ENCODE peak calls at places on chromosomes 11 and 22, in six cellular contexts. One of them, this sample, is unnamed.

GRCh38 chr22:36027960-36028645 is 521 bp downstream of the RBFOX2 start:
- DNase-seq in mammary epithelial cell: peak
- DNase-seq in activated gamma-delta T cell treated with anti-CD3 and anti-CD28 coated beads, Interleukin-2, amount 50 U/mL, for 16 hours: no peak
- DNase-seq in HuH-7.5: peak
- DNase-seq in NCI-H774: peak
- DNase-seq in fibroblast of the conjunctiva: no peak
- DNase-seq in this sample: no peak

GRCh38 chr22:38471237-38471636 is 3.3 kb downstream of the KDELR3 start:
- DNase-seq in mammary epithelial cell: no peak
- DNase-seq in activated gamma-delta T cell treated with anti-CD3 and anti-CD28 coated beads, Interleukin-2, amount 50 U/mL, for 16 hours: no peak
- DNase-seq in HuH-7.5: no peak
- DNase-seq in NCI-H774: no peak
- DNase-seq in fibroblast of the conjunctiva: no peak
- DNase-seq in this sample: no peak

GRCh38 chr22:45502215-45503070 is at the start of gene FBLN1:
- DNase-seq in mammary epithelial cell: no peak
- DNase-seq in activated gamma-delta T cell treated with anti-CD3 and anti-CD28 coated beads, Interleukin-2, amount 50 U/mL, for 16 hours: no peak
- DNase-seq in HuH-7.5: peak
- DNase-seq in NCI-H774: no peak
- DNase-seq in fibroblast of the conjunctiva: no peak
- DNase-seq in this sample: no peak

GRCh38 chr22:48796295-48797015 is 1031.2 kb downstream of the BRD1 start:
- DNase-seq in mammary epithelial cell: no peak
- DNase-seq in activated gamma-delta T cell treated with anti-CD3 and anti-CD28 coated beads, Interleukin-2, amount 50 U/mL, for 16 hours: no peak
- DNase-seq in HuH-7.5: no peak
- DNase-seq in NCI-H774: no peak
- DNase-seq in fibroblast of the conjunctiva: no peak
- DNase-seq in this sample: no peak

GRCh38 chr11:134401825-134402809 is 9.9 kb downstream of the B3GAT1 start:
- DNase-seq in mammary epithelial cell: no peak
- DNase-seq in activated gamma-delta T cell treated with anti-CD3 and anti-CD28 coated beads, Interleukin-2, amount 50 U/mL, for 16 hours: no peak
- DNase-seq in HuH-7.5: no peak
- DNase-seq in NCI-H774: no peak
- DNase-seq in fibroblast of the conjunctiva: no peak
- DNase-seq in this sample: no peak

GRCh38 chr11:123434262-123434661 is 4.2 kb downstream of the GRAMD1B start:
- DNase-seq in mammary epithelial cell: no peak
- DNase-seq in activated gamma-delta T cell treated with anti-CD3 and anti-CD28 coated beads, Interleukin-2, amount 50 U/mL, for 16 hours: no peak
- DNase-seq in HuH-7.5: no peak
- DNase-seq in NCI-H774: no peak
- DNase-seq in fibroblast of the conjunctiva: no peak
- DNase-seq in this sample: no peak

GRCh38 chr11:726278-726915 is 20.4 kb downstream of the EPS8L2 start:
- DNase-seq in mammary epithelial cell: peak
- DNase-seq in activated gamma-delta T cell treated with anti-CD3 and anti-CD28 coated beads, Interleukin-2, amount 50 U/mL, for 16 hours: peak
- DNase-seq in HuH-7.5: no peak
- DNase-seq in NCI-H774: peak
- DNase-seq in fibroblast of the conjunctiva: no peak
- DNase-seq in this sample: peak

GRCh38 chr22:42933783-42934144 is 76.7 kb upstream of the ARFGAP3 start:
- DNase-seq in mammary epithelial cell: peak
- DNase-seq in activated gamma-delta T cell treated with anti-CD3 and anti-CD28 coated beads, Interleukin-2, amount 50 U/mL, for 16 hours: no peak
- DNase-seq in HuH-7.5: no peak
- DNase-seq in NCI-H774: no peak
- DNase-seq in fibroblast of the conjunctiva: peak
- DNase-seq in this sample: no peak

GRCh38 chr22:46043816-46044717 is 67.1 kb upstream of the WNT7B start:
- DNase-seq in mammary epithelial cell: peak
- DNase-seq in activated gamma-delta T cell treated with anti-CD3 and anti-CD28 coated beads, Interleukin-2, amount 50 U/mL, for 16 hours: no peak
- DNase-seq in HuH-7.5: no peak
- DNase-seq in NCI-H774: no peak
- DNase-seq in fibroblast of the conjunctiva: no peak
- DNase-seq in this sample: no peak

GRCh38 chr11:61488651-61489291 is 19.8 kb upstream of the LRRC10B start:
- DNase-seq in mammary epithelial cell: peak
- DNase-seq in activated gamma-delta T cell treated with anti-CD3 and anti-CD28 coated beads, Interleukin-2, amount 50 U/mL, for 16 hours: no peak
- DNase-seq in HuH-7.5: peak
- DNase-seq in NCI-H774: peak
- DNase-seq in fibroblast of the conjunctiva: no peak
- DNase-seq in this sample: no peak

GRCh38 chr22:50048836-50049235 is 9.3 kb downstream of the TTLL8 start:
- DNase-seq in mammary epithelial cell: no peak
- DNase-seq in activated gamma-delta T cell treated with anti-CD3 and anti-CD28 coated beads, Interleukin-2, amount 50 U/mL, for 16 hours: no peak
- DNase-seq in HuH-7.5: no peak
- DNase-seq in NCI-H774: no peak
- DNase-seq in fibroblast of the conjunctiva: no peak
- DNase-seq in this sample: no peak

GRCh38 chr11:92843455-92843854 is 126.0 kb upstream of the MTNR1B start:
- DNase-seq in mammary epithelial cell: peak
- DNase-seq in activated gamma-delta T cell treated with anti-CD3 and anti-CD28 coated beads, Interleukin-2, amount 50 U/mL, for 16 hours: no peak
- DNase-seq in HuH-7.5: no peak
- DNase-seq in NCI-H774: no peak
- DNase-seq in fibroblast of the conjunctiva: no peak
- DNase-seq in this sample: no peak

GRCh38 chr11:68213135-68213515 is at the start of gene KMT5B:
- DNase-seq in mammary epithelial cell: no peak
- DNase-seq in activated gamma-delta T cell treated with anti-CD3 and anti-CD28 coated beads, Interleukin-2, amount 50 U/mL, for 16 hours: no peak
- DNase-seq in HuH-7.5: peak
- DNase-seq in NCI-H774: no peak
- DNase-seq in fibroblast of the conjunctiva: no peak
- DNase-seq in this sample: peak

GRCh38 chr11:75244052-75244814 is 3.7 kb downstream of the TPBGL start:
- DNase-seq in mammary epithelial cell: no peak
- DNase-seq in activated gamma-delta T cell treated with anti-CD3 and anti-CD28 coated beads, Interleukin-2, amount 50 U/mL, for 16 hours: no peak
- DNase-seq in HuH-7.5: no peak
- DNase-seq in NCI-H774: no peak
- DNase-seq in fibroblast of the conjunctiva: no peak
- DNase-seq in this sample: no peak

GRCh38 chr11:2804701-2805387 is 80.7 kb downstream of the CDKN1C start:
- DNase-seq in mammary epithelial cell: no peak
- DNase-seq in activated gamma-delta T cell treated with anti-CD3 and anti-CD28 coated beads, Interleukin-2, amount 50 U/mL, for 16 hours: no peak
- DNase-seq in HuH-7.5: no peak
- DNase-seq in NCI-H774: no peak
- DNase-seq in fibroblast of the conjunctiva: no peak
- DNase-seq in this sample: no peak

GRCh38 chr11:100647861-100648260 is 39.2 kb upstream of the ARHGAP42 start:
- DNase-seq in mammary epithelial cell: no peak
- DNase-seq in activated gamma-delta T cell treated with anti-CD3 and anti-CD28 coated beads, Interleukin-2, amount 50 U/mL, for 16 hours: no peak
- DNase-seq in HuH-7.5: no peak
- DNase-seq in NCI-H774: no peak
- DNase-seq in fibroblast of the conjunctiva: no peak
- DNase-seq in this sample: no peak

GRCh38 chr11:83156996-83157754 is at the start of gene PCF11:
- DNase-seq in mammary epithelial cell: no peak
- DNase-seq in activated gamma-delta T cell treated with anti-CD3 and anti-CD28 coated beads, Interleukin-2, amount 50 U/mL, for 16 hours: peak
- DNase-seq in HuH-7.5: peak
- DNase-seq in NCI-H774: no peak
- DNase-seq in fibroblast of the conjunctiva: no peak
- DNase-seq in this sample: no peak

GRCh38 chr22:49688516-49689254 is 139.0 kb downstream of the BRD1 start:
- DNase-seq in mammary epithelial cell: no peak
- DNase-seq in activated gamma-delta T cell treated with anti-CD3 and anti-CD28 coated beads, Interleukin-2, amount 50 U/mL, for 16 hours: no peak
- DNase-seq in HuH-7.5: no peak
- DNase-seq in NCI-H774: no peak
- DNase-seq in fibroblast of the conjunctiva: no peak
- DNase-seq in this sample: no peak

GRCh38 chr11:125441648-125442410 is 54.2 kb downstream of the FEZ1 start:
- DNase-seq in mammary epithelial cell: no peak
- DNase-seq in activated gamma-delta T cell treated with anti-CD3 and anti-CD28 coated beads, Interleukin-2, amount 50 U/mL, for 16 hours: no peak
- DNase-seq in HuH-7.5: no peak
- DNase-seq in NCI-H774: no peak
- DNase-seq in fibroblast of the conjunctiva: no peak
- DNase-seq in this sample: no peak

GRCh38 chr11:19094859-19095258 is 22.1 kb upstream of the ZDHHC13 start:
- DNase-seq in mammary epithelial cell: no peak
- DNase-seq in activated gamma-delta T cell treated with anti-CD3 and anti-CD28 coated beads, Interleukin-2, amount 50 U/mL, for 16 hours: no peak
- DNase-seq in HuH-7.5: no peak
- DNase-seq in NCI-H774: no peak
- DNase-seq in fibroblast of the conjunctiva: no peak
- DNase-seq in this sample: no peak

GRCh38 chr11:130202009-130202817 is 42.6 kb downstream of the ST14 start:
- DNase-seq in mammary epithelial cell: no peak
- DNase-seq in activated gamma-delta T cell treated with anti-CD3 and anti-CD28 coated beads, Interleukin-2, amount 50 U/mL, for 16 hours: no peak
- DNase-seq in HuH-7.5: no peak
- DNase-seq in NCI-H774: no peak
- DNase-seq in fibroblast of the conjunctiva: no peak
- DNase-seq in this sample: no peak

GRCh38 chr11:18704698-18705097 is 6.1 kb downstream of the TMEM86A start:
- DNase-seq in mammary epithelial cell: no peak
- DNase-seq in activated gamma-delta T cell treated with anti-CD3 and anti-CD28 coated beads, Interleukin-2, amount 50 U/mL, for 16 hours: no peak
- DNase-seq in HuH-7.5: no peak
- DNase-seq in NCI-H774: no peak
- DNase-seq in fibroblast of the conjunctiva: no peak
- DNase-seq in this sample: no peak

GRCh38 chr11:118217575-118217974 is 7.2 kb downstream of the JAML start:
- DNase-seq in mammary epithelial cell: no peak
- DNase-seq in activated gamma-delta T cell treated with anti-CD3 and anti-CD28 coated beads, Interleukin-2, amount 50 U/mL, for 16 hours: no peak
- DNase-seq in HuH-7.5: no peak
- DNase-seq in NCI-H774: no peak
- DNase-seq in fibroblast of the conjunctiva: no peak
- DNase-seq in this sample: no peak

GRCh38 chr11:67255353-67255752 is 10.9 kb upstream of the GRK2 start:
- DNase-seq in mammary epithelial cell: no peak
- DNase-seq in activated gamma-delta T cell treated with anti-CD3 and anti-CD28 coated beads, Interleukin-2, amount 50 U/mL, for 16 hours: no peak
- DNase-seq in HuH-7.5: no peak
- DNase-seq in NCI-H774: no peak
- DNase-seq in fibroblast of the conjunctiva: no peak
- DNase-seq in this sample: no peak

GRCh38 chr11:103436131-103436770 is 327.0 kb downstream of the DYNC2H1 start:
- DNase-seq in mammary epithelial cell: no peak
- DNase-seq in activated gamma-delta T cell treated with anti-CD3 and anti-CD28 coated beads, Interleukin-2, amount 50 U/mL, for 16 hours: no peak
- DNase-seq in HuH-7.5: no peak
- DNase-seq in NCI-H774: no peak
- DNase-seq in fibroblast of the conjunctiva: no peak
- DNase-seq in this sample: no peak

GRCh38 chr22:24683671-24684070 is 80.7 kb downstream of the GGT1 start:
- DNase-seq in mammary epithelial cell: no peak
- DNase-seq in activated gamma-delta T cell treated with anti-CD3 and anti-CD28 coated beads, Interleukin-2, amount 50 U/mL, for 16 hours: no peak
- DNase-seq in HuH-7.5: no peak
- DNase-seq in NCI-H774: no peak
- DNase-seq in fibroblast of the conjunctiva: no peak
- DNase-seq in this sample: no peak

GRCh38 chr22:47221840-47222615 is 459.6 kb downstream of the TBC1D22A start:
- DNase-seq in mammary epithelial cell: no peak
- DNase-seq in activated gamma-delta T cell treated with anti-CD3 and anti-CD28 coated beads, Interleukin-2, amount 50 U/mL, for 16 hours: no peak
- DNase-seq in HuH-7.5: no peak
- DNase-seq in NCI-H774: no peak
- DNase-seq in fibroblast of the conjunctiva: no peak
- DNase-seq in this sample: no peak

GRCh38 chr22:49195636-49196035 is 632.0 kb downstream of the BRD1 start:
- DNase-seq in mammary epithelial cell: no peak
- DNase-seq in activated gamma-delta T cell treated with anti-CD3 and anti-CD28 coated beads, Interleukin-2, amount 50 U/mL, for 16 hours: no peak
- DNase-seq in HuH-7.5: no peak
- DNase-seq in NCI-H774: no peak
- DNase-seq in fibroblast of the conjunctiva: no peak
- DNase-seq in this sample: no peak

This sample was measured in activated CD4-positive, alpha-beta T cell treated with anti-CD3 and anti-CD28 coated beads for 4 hours.